ENCODE peak calls at places on chromosomes 5 and 9, in four cellular contexts. M, A, D and F are unnamed samples.
A peak's percentile ranks its signal among the peaks of the same experiment; 100 is the strongest.

GRCh38 chr5:149628221-149628620 is 46.9 kb downstream of the ARHGEF37 start:
- DNase-seq in D (no peak), M (no peak), A (no peak), F (no peak)

GRCh38 chr5:79845448-79846197 is 145.4 kb downstream of the MTX3 start:
- DNase-seq in A (no peak), D (no peak), M (no peak), F (peak; percentile 53)

GRCh38 chr5:147635882-147636531 is 126.1 kb upstream of the DPYSL3 start:
- DNase-seq in A (no peak), D (no peak), M (no peak), F (no peak)

GRCh38 chr9:125430161-125430485 is 168.5 kb downstream of the GAPVD1 start:
- DNase-seq in D (no peak), A (no peak), M (no peak), F (no peak)

GRCh38 chr9:133761641-133762248 is 23.6 kb upstream of the SARDH start:
- DNase-seq in A (no peak), D (no peak), M (peak; percentile 3), F (no peak)

GRCh38 chr9:122180633-122181032 is 20.9 kb downstream of the MORN5 start:
- DNase-seq in M (no peak), D (no peak), A (no peak), F (peak; percentile 57)

GRCh38 chr5:180143656-180144364 is 65.2 kb downstream of the RASGEF1C start:
- DNase-seq in D (no peak), M (no peak), A (no peak), F (no peak)

GRCh38 chr5:114407783-114408182 is 45.9 kb downstream of the KCNN2 start:
- DNase-seq in A (no peak), M (no peak), D (no peak), F (no peak)

GRCh38 chr5:149666212-149666852 is 63.8 kb upstream of the PPARGC1B start:
- DNase-seq in M (no peak), A (no peak), D (peak; percentile 63), F (no peak)

GRCh38 chr9:81777514-81777913 is 88.2 kb upstream of the TLE1 start:
- DNase-seq in D (no peak), A (no peak), M (no peak), F (no peak)

GRCh38 chr9:137875354-137875753 is 2.2 kb upstream of the CACNA1B start:
- DNase-seq in A (no peak), D (no peak), M (no peak), F (no peak)

GRCh38 chr9:99818439-99818992 is 3.2 kb upstream of the NR4A3 start:
- DNase-seq in A (no peak), D (no peak), M (no peak), F (no peak)

GRCh38 chr5:38483788-38484398 is 72.6 kb downstream of the LIFR start:
- DNase-seq in A (no peak), M (no peak), D (no peak), F (no peak)

GRCh38 chr9:107036367-107036766 is 173.4 kb downstream of the ZNF462 start:
- DNase-seq in A (no peak), D (no peak), M (no peak), F (no peak)

GRCh38 chr9:102445906-102446305 is 549.2 kb upstream of the CYLC2 start:
- DNase-seq in D (no peak), M (no peak), A (no peak), F (no peak)

GRCh38 chr9:15403155-15403554 is 19.5 kb upstream of the SNAPC3 start:
- DNase-seq in M (no peak), A (no peak), D (no peak), F (no peak)

GRCh38 chr9:114303571-114303970 is 19.3 kb upstream of the ORM1 start:
- DNase-seq in D (no peak), M (no peak), A (peak; percentile 13), F (no peak)

GRCh38 chr5:56632199-56632598 is 183.2 kb upstream of the MAP3K1 start:
- DNase-seq in A (no peak), M (no peak), D (no peak), F (no peak)

GRCh38 chr5:132143148-132143547 is 69.6 kb downstream of the CSF2 start:
- DNase-seq in A (no peak), M (no peak), D (no peak), F (no peak)

GRCh38 chr9:120289990-120290925 is 289.7 kb downstream of the CDK5RAP2 start:
- DNase-seq in D (no peak), A (no peak), M (no peak), F (no peak)

GRCh38 chr9:15221746-15222145 is 85.3 kb downstream of the TTC39B start:
- DNase-seq in M (no peak), A (no peak), D (no peak), F (no peak)

GRCh38 chr5:173331287-173331686 is 3.1 kb upstream of the STC2 start:
- DNase-seq in D (no peak), M (no peak), A (no peak), F (no peak)

GRCh38 chr5:144004751-144005150 is 165.7 kb downstream of the YIPF5 start:
- DNase-seq in D (no peak), A (no peak), M (no peak), F (no peak)

GRCh38 chr9:128304151-128304970 is 17.9 kb downstream of the TRUB2 start:
- DNase-seq in A (no peak), D (no peak), M (no peak), F (no peak)

GRCh38 chr5:59745422-59745863 is 148.1 kb downstream of the PDE4D start:
- DNase-seq in D (peak; percentile 41), A (peak; percentile 27), M (peak; percentile 21), F (no peak)

GRCh38 chr5:5288236-5288635 is 134.2 kb upstream of the ICE1 start:
- DNase-seq in A (no peak), M (no peak), D (no peak), F (no peak)

GRCh38 chr5:164204338-164204946 is 699.0 kb downstream of the MAT2B start:
- DNase-seq in A (no peak), M (no peak), D (no peak), F (no peak)

GRCh38 chr5:158489207-158489532 is 610.5 kb downstream of the EBF1 start:
- DNase-seq in M (no peak), D (no peak), A (no peak), F (no peak)

GRCh38 chr9:135343733-135344522 is 135.7 kb upstream of the PPP1R26 start:
- DNase-seq in A (peak; percentile 56), D (peak; percentile 57), M (peak; percentile 57), F (no peak)

GRCh38 chr9:126722922-126723806 is 81.7 kb upstream of the ZBTB43 start:
- DNase-seq in M (peak; percentile 44), D (peak; percentile 69), A (peak; percentile 50), F (no peak)

GRCh38 chr5:142874537-142874936 is 104.4 kb downstream of the ARHGAP26 start:
- DNase-seq in D (peak; percentile 93), M (peak; percentile 76), A (peak; percentile 96), F (no peak)

GRCh38 chr5:178793696-178794095 is 63.2 kb upstream of the ZNF354A start:
- DNase-seq in A (no peak), D (no peak), M (no peak), F (no peak)

GRCh38 chr5:56564451-56565223 is 250.7 kb upstream of the MAP3K1 start:
- DNase-seq in D (no peak), A (no peak), M (no peak), F (no peak)

DNA sequence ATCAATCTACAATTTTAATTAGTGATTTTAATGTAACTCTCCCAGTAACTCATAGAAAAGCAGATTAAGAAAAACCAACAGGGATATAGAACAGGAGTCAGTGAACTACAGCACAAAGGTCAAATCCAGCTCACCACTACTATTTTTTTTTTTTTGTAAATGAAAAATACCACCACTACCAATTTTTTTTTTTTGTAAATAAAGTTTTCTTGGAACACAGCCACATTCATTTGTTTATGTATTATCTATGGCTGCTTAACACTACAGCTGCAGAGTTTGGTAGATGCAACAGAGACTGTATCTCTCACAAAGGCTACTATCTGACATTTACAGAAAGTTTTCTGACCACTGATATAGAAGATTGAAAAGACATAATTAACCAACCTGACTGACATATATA is 11.7 kb downstream of the ZNF510 start:
- DNase-seq in D (no peak), A (no peak), M (no peak), F (no peak)
- H3K9me3 ChIP-seq in D (peaks cover 13% of the 10 kb centered on the region), A (no peaks in the 10 kb centered on the region), M (peaks cover 96% of the 10 kb centered on the region), F (peaks cover 43% of the 10 kb centered on the region)

GRCh38 chr5:44875661-44876250 is 67.0 kb downstream of the MRPS30 start:
- DNase-seq in M (no peak), A (no peak), D (no peak), F (peak; percentile 36)
- H3K4me3 ChIP-seq in M (no peak overlapping the region), A (no peak overlapping the region), D (no peak overlapping the region), F (no peak overlapping the region)

DNA sequence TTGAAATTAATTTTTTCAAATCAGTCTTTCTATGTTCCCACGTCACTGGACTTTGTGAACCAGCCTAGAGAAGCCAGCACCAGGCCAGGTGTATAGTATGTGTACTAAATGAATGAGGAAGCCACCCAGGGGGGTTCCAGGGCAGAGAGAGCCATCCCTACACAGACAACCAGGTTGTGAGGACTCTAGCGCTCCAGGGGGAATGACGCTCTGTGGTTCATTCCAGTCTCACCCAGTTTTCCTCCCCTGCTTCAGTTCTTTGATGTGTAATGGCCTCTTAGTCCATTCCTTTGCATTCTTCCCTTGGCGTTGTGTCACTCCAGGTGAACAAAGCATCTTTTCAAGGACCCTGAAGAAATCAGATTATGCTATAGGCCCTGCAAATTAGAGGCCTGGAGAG is 330.6 kb downstream of the NSG2 start:
- DNase-seq in M (no peak), A (no peak), D (no peak), F (no peak)
- H3K9me3 ChIP-seq in M (no peaks in the 10 kb centered on the region), A (no peaks in the 10 kb centered on the region), D (no peaks in the 10 kb centered on the region), F (peaks cover 4% of the 10 kb centered on the region)

GRCh38 chr5:91306497-91306896 is 76.6 kb downstream of the ARRDC3 start:
- DNase-seq in D (no peak), M (no peak), A (no peak), F (no peak)

GRCh38 chr5:91312698-91313097 is 70.4 kb downstream of the ARRDC3 start:
- DNase-seq in D (no peak), M (no peak), A (no peak), F (no peak)

GRCh38 chr5:91307023-91307422 is 76.1 kb downstream of the ARRDC3 start:
- DNase-seq in A (no peak), M (peak; percentile 74), D (peak; percentile 81), F (no peak)

GRCh38 chr5:91311697-91312501 is 71.2 kb downstream of the ARRDC3 start:
- DNase-seq in M (peak; percentile 84), A (peak; percentile 50), D (peak; percentile 91), F (peak; percentile 96)

DNA sequence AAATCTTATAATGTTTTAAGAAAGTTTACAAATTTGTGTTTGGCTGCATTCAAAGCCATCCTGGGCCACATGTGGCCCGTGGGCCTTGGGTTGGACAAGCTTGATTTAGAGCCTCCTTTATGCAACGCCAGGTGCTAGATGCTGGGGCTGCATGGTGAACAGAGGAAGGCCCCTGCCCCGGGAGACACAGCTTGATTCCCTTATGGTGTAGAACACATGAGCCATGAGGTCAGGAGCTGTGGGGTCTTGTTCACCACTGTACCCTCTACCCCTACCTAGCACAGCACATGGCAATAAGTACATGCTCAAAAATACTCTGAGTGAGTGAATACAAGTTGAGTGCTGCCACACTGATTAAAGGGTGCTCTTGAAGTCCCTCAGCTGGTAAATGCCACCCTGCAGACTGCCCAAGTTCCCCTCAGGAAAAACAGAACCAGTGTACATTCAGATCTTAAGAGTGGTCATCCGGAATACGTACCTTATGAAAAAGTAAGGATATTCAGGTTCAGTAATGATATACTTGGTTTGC is 71.9 kb downstream of the ARRDC3 start:
- DNase-seq in M (no peak), A (no peak), D (no peak), F (no peak)
- H3K4me3 ChIP-seq in M (peak overlapping the region; percentile 59), A (no peak overlapping the region), D (no peak overlapping the region), F (no peak overlapping the region)